ENCODE peak calls at places on chromosomes 7 and 10, in eight cellular contexts. X is brain microvascular endothelial cell, T is lung, H is SJCRH30, N is transverse colon, F is PC-3, D is psoas muscle, M is neuronal stem cell. P is an unnamed sample.

GRCh38 chr7:107594961-107595737 is 15.1 kb downstream of the BCAP29 start:
- DNase-seq in T (no peak), X (peak), D (no peak), M (no peak), N (no peak), F (peak), H (no peak), P (no peak)

GRCh38 chr10:113529575-113529974 is 23.3 kb upstream of the HABP2 start:
- DNase-seq in N (no peak), H (no peak), M (no peak), F (no peak), D (no peak), T (no peak), X (no peak), P (no peak)

GRCh38 chr7:121043314-121044234 is 55.1 kb downstream of the CPED1 start:
- DNase-seq in X (no peak), T (no peak), F (no peak), N (no peak), M (no peak), D (no peak), H (no peak), P (no peak)

GRCh38 chr7:131008840-131009651 is 275.0 kb upstream of the KLF14 start:
- DNase-seq in X (no peak), T (no peak), M (no peak), F (peak), D (no peak), N (no peak), H (no peak), P (no peak)

GRCh38 chr10:133215586-133215985 is 14.4 kb upstream of the UTF1 start:
- DNase-seq in X (no peak), F (no peak), T (no peak), H (no peak), N (no peak), M (no peak), D (peak), P (no peak)

GRCh38 chr7:134364619-134365037 is 47.9 kb upstream of the SLC35B4 start:
- DNase-seq in D (no peak), M (no peak), N (no peak), H (no peak), X (peak), T (no peak), F (peak), P (no peak)

GRCh38 chr7:94562525-94562924 is 52.9 kb downstream of the CASD1 start:
- DNase-seq in T (no peak), X (no peak), D (no peak), N (no peak), H (no peak), F (no peak), M (no peak), P (no peak)

GRCh38 chr7:148561099-148561498 is 29.5 kb upstream of the C7orf33 start:
- DNase-seq in F (peak), D (no peak), X (no peak), T (no peak), H (no peak), N (no peak), M (no peak), P (no peak)

GRCh38 chr7:37908221-37908788 is 8.3 kb downstream of the SFRP4 start:
- DNase-seq in H (no peak), N (no peak), T (no peak), M (no peak), F (no peak), D (no peak), X (peak), P (no peak)

GRCh38 chr10:113301342-113301984 is 251.4 kb upstream of the HABP2 start:
- DNase-seq in M (no peak), H (peak), D (no peak), X (no peak), F (no peak), N (no peak), T (no peak), P (no peak)

GRCh38 chr10:132326925-132327324 is 5.1 kb upstream of the LRRC27 start:
- DNase-seq in N (no peak), H (no peak), D (no peak), F (no peak), T (no peak), X (no peak), M (no peak), P (no peak)

GRCh38 chr10:43420369-43421200 is 11.6 kb upstream of the HNRNPF start:
- DNase-seq in N (peak), X (peak), T (peak), H (peak), F (peak), D (peak), M (no peak), P (peak)

GRCh38 chr7:41592226-41592625 is 110.7 kb downstream of the INHBA start:
- DNase-seq in H (no peak), D (no peak), F (no peak), X (no peak), M (no peak), T (no peak), N (no peak), P (no peak)

GRCh38 chr10:92688927-92689662 is 660 bp upstream of the HHEX start:
- DNase-seq in H (peak), T (peak), N (peak), X (peak), F (peak), M (peak), D (peak), P (no peak)

GRCh38 chr10:71213127-71213616 is 802 bp downstream of the UNC5B start:
- DNase-seq in M (peak), N (peak), X (peak), T (peak), F (peak), D (peak), H (peak), P (peak)

GRCh38 chr10:129405389-129405788 is 61.7 kb upstream of the MGMT start:
- DNase-seq in X (no peak), D (no peak), H (no peak), F (no peak), M (no peak), N (no peak), T (peak), P (no peak)

GRCh38 chr10:3192856-3193635 is 20.5 kb upstream of the PITRM1 start:
- DNase-seq in M (peak), X (peak), D (no peak), N (peak), F (peak), H (peak), T (peak), P (peak)

GRCh38 chr7:130070900-130071622 is 727 bp downstream of the KLHDC10 start:
- DNase-seq in X (no peak), N (no peak), D (no peak), F (no peak), T (no peak), M (no peak), H (peak), P (no peak)

GRCh38 chr10:98186681-98187080 is 52.2 kb downstream of the R3HCC1L start:
- DNase-seq in M (no peak), T (no peak), X (no peak), N (no peak), F (no peak), H (no peak), D (no peak), P (no peak)

GRCh38 chr7:93374345-93374940 is 142.3 kb downstream of the VPS50 start:
- DNase-seq in X (peak), D (no peak), F (peak), N (no peak), H (peak), T (no peak), M (peak), P (peak)

GRCh38 chr7:608954-609711 is 89.5 kb upstream of the PDGFA start:
- DNase-seq in T (no peak), D (peak), F (no peak), X (no peak), N (no peak), M (no peak), H (no peak), P (no peak)

GRCh38 chr10:130985158-130985753 is 326.3 kb downstream of the TCERG1L start:
- DNase-seq in D (no peak), M (no peak), F (no peak), N (no peak), T (peak), H (no peak), X (no peak), P (no peak)

GRCh38 chr10:101668566-101668965 is 26.4 kb downstream of the FBXW4 start:
- DNase-seq in M (no peak), H (no peak), D (no peak), N (no peak), X (no peak), T (no peak), F (no peak), P (no peak)
- H3K4me3 ChIP-seq in M (no peak), H (no peak), D (no peak), N (no peak), X (no peak), T (no peak), F (no peak), P (no peak)

DNA sequence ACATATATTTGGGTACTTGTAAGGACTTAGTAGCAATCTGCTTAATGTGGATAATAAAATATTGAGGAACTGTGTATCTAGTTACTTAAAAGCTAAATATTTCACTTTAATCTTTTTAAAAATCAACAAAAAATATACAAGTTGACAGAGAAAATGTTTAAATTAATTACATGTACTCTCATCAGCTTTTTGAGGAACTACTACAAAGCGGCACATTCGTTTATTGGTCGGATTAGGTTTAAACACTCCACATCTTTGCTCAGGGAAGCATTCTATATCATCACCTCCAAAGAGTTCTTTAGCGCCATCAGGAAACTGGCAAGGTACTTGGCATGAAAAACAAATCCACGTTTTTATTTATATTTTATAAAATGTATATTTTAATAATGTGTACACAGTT is 1.6 kb downstream of the ATOH7 start:
- DNase-seq in X (no peak), D (no peak), H (no peak), N (no peak), F (no peak), M (no peak), T (no peak), P (no peak)
- H3K4me3 ChIP-seq in X (no peak), D (no peak), H (peak), N (no peak), F (peak), M (no peak), T (no peak), P (no peak)

DNA sequence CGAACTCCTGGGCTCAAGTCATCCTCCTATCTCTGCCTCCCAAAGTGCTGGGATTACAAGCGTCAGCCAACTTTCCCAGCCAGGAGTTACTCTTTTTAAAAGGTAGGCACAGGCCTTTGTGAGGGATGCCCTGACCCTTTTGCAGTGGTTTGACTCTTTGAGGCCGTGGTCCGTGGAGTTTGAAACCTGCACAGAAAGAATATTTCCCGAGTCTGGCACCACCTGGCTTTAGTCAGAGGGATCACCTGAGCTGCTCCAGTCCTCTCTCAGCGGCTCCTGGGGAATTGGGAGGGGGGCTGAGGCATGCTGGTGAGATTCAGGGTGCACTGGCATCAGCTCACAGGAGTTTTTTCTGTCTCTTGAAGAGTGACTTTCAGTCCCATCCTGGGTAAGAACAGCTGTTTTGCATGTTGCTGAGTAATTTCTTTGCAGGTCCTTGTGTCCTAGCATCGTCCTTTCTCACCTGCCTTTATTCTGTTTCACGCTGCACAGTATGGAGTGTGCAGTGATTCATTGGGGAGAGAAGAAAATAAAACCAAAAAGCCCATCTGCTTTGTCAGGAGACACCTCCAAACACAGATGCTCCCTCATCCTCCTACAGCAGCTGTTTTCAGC is 284.5 kb downstream of the CAMK1D start:
- DNase-seq in D (no peak), M (no peak), T (no peak), X (no peak), N (no peak), H (no peak), F (no peak), P (no peak)
- H3K4me3 ChIP-seq in D (no peak), M (no peak), T (no peak), X (no peak), N (no peak), H (no peak), F (no peak), P (no peak)

DNA sequence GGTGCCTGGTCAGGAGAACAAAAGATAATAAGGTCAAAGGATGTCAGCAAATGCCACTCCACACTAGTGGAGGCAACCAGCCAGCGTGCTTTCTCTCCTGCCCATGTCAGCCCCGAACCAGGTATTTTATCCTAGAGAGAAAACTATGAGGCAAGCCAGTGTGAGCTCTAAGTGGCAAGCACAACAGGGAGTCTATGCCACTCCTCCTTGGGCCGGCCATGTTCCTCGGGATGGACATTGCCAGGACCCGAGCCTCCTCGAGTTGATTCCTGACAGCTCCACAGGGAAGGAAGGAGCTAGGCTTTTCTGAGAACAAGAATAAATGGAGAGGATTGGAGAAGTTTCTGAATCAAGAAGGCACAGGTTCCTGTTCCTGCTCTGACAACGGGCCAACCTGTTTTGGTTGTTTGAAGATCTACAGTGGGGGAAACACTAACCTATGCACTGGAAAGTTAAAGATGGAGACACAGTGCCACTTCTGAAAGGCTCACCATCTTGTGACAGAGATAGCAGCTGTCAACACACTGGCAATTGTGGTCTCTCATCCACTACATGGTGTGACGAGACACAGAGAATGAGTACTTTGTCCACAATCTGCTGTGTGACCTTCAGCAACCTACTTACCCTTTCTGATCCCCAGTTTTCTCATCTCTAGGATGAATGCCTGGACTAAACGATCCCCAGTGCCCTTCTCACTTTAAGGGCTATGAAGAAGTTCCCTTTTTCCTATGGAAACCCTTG is 28.8 kb downstream of the ABLIM1 start:
- DNase-seq in X (no peak), M (no peak), D (no peak), H (no peak), T (no peak), N (no peak), F (no peak), P (no peak)
- H3K4me3 ChIP-seq in X (no peak), M (no peak), D (no peak), H (no peak), T (no peak), N (no peak), F (no peak), P (no peak)

GRCh38 chr7:17234398-17235021 is 63.9 kb upstream of the AHR start:
- DNase-seq in H (no peak), D (no peak), X (peak), T (no peak), N (peak), F (peak), M (no peak), P (peak)
- H3K4me3 ChIP-seq in H (no peak), D (no peak), X (no peak), T (no peak), N (no peak), F (peak), M (no peak), P (peak)

P was measured in MM.1S.